ENCODE peak calls at places on chromosomes 1 and 21, in eight cellular contexts. U, K, Q, N, E, J, B and W are unnamed samples.

GRCh38 chr21:44994581-44995171 is 54.8 kb downstream of the SLX9 start:
- DNase-seq in Q (peak), U (no peak), B (no peak), N (no peak), E (no peak), K (no peak), J (no peak), W (no peak)

GRCh38 chr1:26524181-26524580 is 5.4 kb upstream of the RPS6KA1 start:
- DNase-seq in B (no peak), J (no peak), N (peak), U (no peak), K (no peak), Q (no peak), E (no peak), W (no peak)

GRCh38 chr1:33966346-33967141 is 102.7 kb downstream of the HMGB4 start:
- DNase-seq in E (no peak), J (no peak), N (no peak), Q (no peak), U (no peak), B (no peak), K (peak), W (no peak)

GRCh38 chr1:24470607-24471006 is 32.0 kb upstream of the RCAN3 start:
- DNase-seq in Q (no peak), B (no peak), J (no peak), U (no peak), E (no peak), N (no peak), K (no peak), W (no peak)

GRCh38 chr1:63683759-63684158 is 90.1 kb upstream of the ROR1 start:
- DNase-seq in J (no peak), Q (no peak), B (no peak), E (no peak), U (no peak), N (no peak), K (no peak), W (no peak)

GRCh38 chr21:28521932-28522826 is 470.5 kb downstream of the LTN1 start:
- DNase-seq in J (no peak), N (peak), E (peak), U (no peak), B (no peak), Q (no peak), K (peak), W (no peak)

GRCh38 chr1:235105051-235106043 is 23.3 kb downstream of the TOMM20 start:
- DNase-seq in J (no peak), E (peak), Q (no peak), K (no peak), B (no peak), U (no peak), N (no peak), W (no peak)

GRCh38 chr1:85579619-85580018 is 942 bp upstream of the CCN1 start:
- DNase-seq in Q (no peak), J (peak), B (no peak), E (peak), K (peak), N (peak), U (no peak), W (no peak)

GRCh38 chr1:100188617-100189016 is 10.6 kb upstream of the LRRC39 start:
- DNase-seq in Q (no peak), K (peak), U (no peak), N (no peak), B (no peak), E (peak), J (no peak), W (peak)

GRCh38 chr1:37243368-37244082 is 209.2 kb upstream of the GRIK3 start:
- DNase-seq in U (no peak), Q (no peak), K (no peak), E (no peak), N (no peak), B (no peak), J (no peak), W (no peak)

GRCh38 chr1:41898191-41898713 is 20.5 kb downstream of the HIVEP3 start:
- DNase-seq in E (peak), J (no peak), K (peak), B (no peak), U (peak), Q (no peak), N (peak), W (no peak)

GRCh38 chr1:89060091-89060490 is 4.9 kb downstream of the GBP1 start:
- DNase-seq in J (no peak), E (no peak), U (no peak), N (peak), Q (no peak), B (no peak), K (no peak), W (no peak)

GRCh38 chr21:45341779-45342178 is 54.1 kb upstream of the POFUT2 start:
- DNase-seq in K (peak), N (peak), E (peak), J (no peak), Q (no peak), U (no peak), B (no peak), W (no peak)

GRCh38 chr1:212518188-212518951 is 85.7 kb downstream of the NENF start:
- DNase-seq in J (peak), N (peak), B (peak), U (no peak), K (peak), E (peak), Q (peak), W (no peak)

GRCh38 chr21:36156815-36157670 is at the start of gene DOP1B:
- DNase-seq in U (peak), E (no peak), Q (no peak), J (peak), N (peak), B (no peak), K (no peak), W (no peak)

GRCh38 chr1:2067981-2068380 is 17.8 kb downstream of the PRKCZ start:
- DNase-seq in U (no peak), Q (no peak), K (no peak), E (no peak), J (no peak), B (no peak), N (no peak), W (no peak)

GRCh38 chr1:106984801-106985200 is 71.7 kb upstream of the PRMT6 start:
- DNase-seq in J (no peak), N (no peak), E (no peak), Q (no peak), K (no peak), U (no peak), B (no peak), W (no peak)

GRCh38 chr21:31409849-31410762 is 66.0 kb upstream of the TIAM1 start:
- DNase-seq in J (peak), E (no peak), Q (no peak), N (no peak), K (peak), U (no peak), B (no peak), W (no peak)

GRCh38 chr1:53688703-53689102 is 50.3 kb downstream of the GLIS1 start:
- DNase-seq in U (no peak), N (peak), B (no peak), K (no peak), Q (no peak), E (no peak), J (no peak), W (no peak)

GRCh38 chr21:16304700-16305099 is 574.9 kb downstream of the USP25 start:
- DNase-seq in U (no peak), N (no peak), K (no peak), B (no peak), J (no peak), Q (no peak), E (peak), W (peak)

GRCh38 chr21:36059823-36060158 is 535 bp downstream of the SETD4 start:
- DNase-seq in N (no peak), J (peak), B (no peak), Q (peak), U (peak), E (no peak), K (no peak), W (no peak)

GRCh38 chr1:165891461-165891860 is 64.0 kb downstream of the UCK2 start:
- DNase-seq in E (peak), N (no peak), Q (no peak), B (no peak), U (no peak), K (peak), J (no peak), W (no peak)

GRCh38 chr1:19804786-19805390 is 5.2 kb upstream of the TMCO4 start:
- DNase-seq in E (peak), K (no peak), Q (no peak), J (no peak), N (no peak), U (no peak), B (no peak), W (no peak)

GRCh38 chr1:1361982-1362423 is 3.6 kb upstream of the MXRA8 start:
- DNase-seq in U (no peak), J (no peak), E (peak), Q (peak), K (peak), B (no peak), N (no peak), W (no peak)

GRCh38 chr1:41891403-41891896 is 27.3 kb downstream of the HIVEP3 start:
- DNase-seq in Q (no peak), U (peak), K (peak), N (no peak), J (no peak), B (no peak), E (peak), W (no peak)

GRCh38 chr1:9382923-9383491 is 90.3 kb downstream of the SPSB1 start:
- DNase-seq in B (no peak), J (no peak), E (no peak), K (no peak), N (no peak), Q (no peak), U (no peak), W (no peak)

GRCh38 chr21:41706263-41706639 is 60.6 kb downstream of the RIPK4 start:
- DNase-seq in U (no peak), Q (peak), J (no peak), B (no peak), E (no peak), N (no peak), K (no peak), W (no peak)

GRCh38 chr1:86258106-86258505 is 101.5 kb upstream of the COL24A1 start:
- DNase-seq in N (no peak), U (no peak), J (no peak), B (no peak), E (peak), K (peak), Q (no peak), W (no peak)

GRCh38 chr1:95287078-95287477 is 53.1 kb downstream of the RWDD3 start:
- DNase-seq in E (peak), B (no peak), J (no peak), U (no peak), K (peak), Q (no peak), N (peak), W (peak)

GRCh38 chr21:45825209-45825602 is 156.4 kb upstream of the COL6A1 start:
- DNase-seq in E (no peak), J (peak), U (no peak), B (no peak), K (no peak), Q (no peak), N (no peak), W (no peak)

GRCh38 chr1:183470147-183470960 is 1.9 kb upstream of the SMG7 start:
- DNase-seq in U (peak), E (peak), N (peak), K (peak), J (peak), Q (peak), B (peak), W (no peak)

GRCh38 chr1:208475951-208476824 is 232.0 kb upstream of the PLXNA2 start:
- DNase-seq in B (no peak), K (peak), N (peak), J (no peak), U (no peak), Q (no peak), E (peak), W (peak)

GRCh38 chr1:244280221-244280620 is 171.5 kb downstream of the ADSS2 start:
- DNase-seq in Q (no peak), U (no peak), E (peak), J (peak), K (peak), N (peak), B (no peak), W (no peak)

GRCh38 chr21:43818685-43819084 is 29.3 kb downstream of the RRP1 start:
- DNase-seq in K (no peak), J (no peak), U (no peak), Q (no peak), N (no peak), E (no peak), B (no peak), W (no peak)

GRCh38 chr21:20882462-20883415 is 115.5 kb upstream of the NCAM2 start:
- DNase-seq in Q (no peak), K (peak), J (no peak), B (no peak), N (peak), E (peak), U (no peak), W (no peak)

GRCh38 chr21:41755934-41756773 is 10.7 kb downstream of the RIPK4 start:
- DNase-seq in K (no peak), J (no peak), E (no peak), B (no peak), U (no peak), Q (no peak), N (no peak), W (no peak)

GRCh38 chr1:165629848-165630628 is 996 bp upstream of the MGST3 start:
- DNase-seq in Q (no peak), K (no peak), E (no peak), U (no peak), N (no peak), B (no peak), J (no peak), W (no peak)

GRCh38 chr1:223714421-223714724 is 2.0 kb downstream of the CAPN2 start:
- DNase-seq in Q (no peak), J (no peak), B (no peak), K (no peak), N (no peak), U (no peak), E (no peak), W (no peak)

GRCh38 chr1:223714849-223715709 is 2.7 kb downstream of the CAPN2 start:
- DNase-seq in U (peak), J (no peak), K (peak), B (no peak), Q (no peak), N (peak), E (peak), W (no peak)

GRCh38 chr1:223716302-223716862 is 4.0 kb downstream of the CAPN2 start:
- DNase-seq in K (peak), J (no peak), N (no peak), E (no peak), U (peak), B (no peak), Q (no peak), W (no peak)

GRCh38 chr1:223717123-223717522 is 4.8 kb downstream of the CAPN2 start:
- DNase-seq in B (no peak), J (no peak), U (no peak), K (no peak), N (no peak), E (no peak), Q (no peak), W (no peak)

DNA sequence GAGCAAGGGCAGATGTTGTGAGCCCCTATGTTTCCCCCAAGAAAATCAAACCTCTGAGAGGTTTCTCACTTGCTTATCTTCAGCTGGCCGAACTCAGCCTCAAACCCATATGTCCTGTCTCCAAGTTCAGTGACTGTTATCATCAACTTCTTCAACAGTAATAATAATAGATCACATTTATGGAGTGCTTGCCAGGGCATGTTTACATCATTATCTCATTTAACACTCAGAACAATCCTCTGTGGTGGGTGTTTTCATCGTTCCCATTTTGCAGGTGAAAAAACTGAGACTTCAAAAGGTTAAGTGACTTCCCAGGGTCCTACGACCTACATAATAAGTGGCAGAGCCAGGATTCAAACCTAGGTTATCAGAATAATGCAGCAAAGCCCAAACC is 3.4 kb downstream of the CAPN2 start:
- DNase-seq in U (no peak), J (no peak), E (no peak), B (no peak), Q (no peak), K (no peak), N (no peak), W (no peak)
- H3K4me3 ChIP-seq in U (no peak), J (no peak), E (peak), B (no peak), Q (peak), K (no peak), N (peak), W (no peak)

DNA sequence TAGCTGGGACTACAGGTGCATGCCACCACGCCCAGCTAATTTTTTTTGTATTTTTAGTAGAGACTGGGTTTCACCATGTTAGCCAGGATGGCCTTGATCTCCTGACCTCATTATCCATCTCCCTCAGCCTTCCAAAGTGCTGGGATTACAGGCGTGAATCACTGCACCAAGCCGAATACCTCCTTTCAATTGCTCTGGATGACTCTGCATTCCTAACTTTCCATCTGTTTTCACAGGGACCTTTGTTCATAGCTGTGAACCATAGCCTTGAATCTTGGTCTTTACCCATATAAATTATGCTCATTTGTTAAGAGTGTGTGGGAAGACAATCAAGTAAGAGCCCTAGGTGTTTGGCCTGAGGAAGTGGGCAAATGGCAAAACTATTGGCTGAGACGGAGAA is 422.7 kb downstream of the DISC1 start:
- DNase-seq in K (no peak), E (no peak), N (no peak), J (no peak), U (no peak), Q (no peak), B (no peak), W (no peak)
- TF ChIP-seq CTCF in K (no peak), E (no peak), N (no peak), J (no peak), U (no peak), Q (no peak), B (no peak), W (no peak)

DNA sequence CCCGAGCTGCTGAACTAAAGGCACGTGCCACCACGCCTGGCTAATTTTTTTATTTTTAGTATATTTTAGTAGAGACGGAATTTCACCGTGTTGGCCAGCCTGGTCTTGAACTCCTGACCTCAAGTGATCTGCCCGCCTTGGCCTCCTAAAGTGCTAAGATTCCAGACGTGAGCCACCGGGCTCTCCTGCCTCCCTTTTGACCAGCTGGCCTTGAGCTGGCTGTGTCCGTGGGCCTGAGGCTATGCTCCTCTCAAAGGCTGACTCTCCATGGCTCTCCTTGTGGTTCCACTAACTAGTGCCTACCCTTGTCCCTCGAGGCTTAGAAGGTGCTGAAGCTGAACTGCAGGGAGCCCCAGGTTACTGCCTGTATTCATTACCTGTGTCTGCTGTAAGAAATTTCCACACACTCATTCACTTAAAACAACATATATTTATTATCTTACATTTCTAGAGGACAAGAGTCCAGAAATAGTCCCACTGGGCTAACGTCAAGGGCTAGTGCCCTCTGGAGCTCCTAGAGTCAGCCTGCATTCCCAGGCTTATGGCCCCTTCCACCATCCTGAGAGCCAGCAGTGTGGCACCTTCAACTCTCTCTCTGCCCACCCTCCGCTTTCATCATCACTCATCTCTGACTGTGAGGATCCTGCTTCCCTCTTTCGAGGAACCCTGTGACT is 34.9 kb downstream of the ETS2 start:
- DNase-seq in B (no peak), Q (no peak), E (no peak), N (no peak), U (no peak), K (no peak), J (no peak), W (no peak)
- H3K4me3 ChIP-seq in B (no peak), Q (no peak), E (no peak), N (no peak), U (no peak), K (no peak), J (no peak), W (no peak)

DNA sequence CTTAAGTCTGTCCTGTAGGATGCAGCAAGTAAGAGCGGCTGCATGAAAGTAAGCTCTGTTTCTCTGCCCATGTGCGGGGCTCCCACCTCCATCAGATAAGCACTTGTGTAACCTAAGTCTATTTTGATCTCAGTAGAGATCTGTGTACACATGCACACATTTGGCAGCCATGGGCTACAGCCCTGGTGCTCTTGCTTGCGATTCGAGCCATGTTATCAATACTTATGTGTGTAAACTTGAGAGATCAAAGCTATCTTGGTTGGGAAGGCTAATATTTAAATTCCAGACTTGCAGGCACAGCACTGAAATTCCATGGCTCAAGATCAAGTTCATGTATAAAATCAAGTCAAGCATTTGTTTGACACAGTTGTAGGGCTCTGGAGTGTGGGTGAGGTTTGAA is 244.7 kb upstream of the FGGY start:
- DNase-seq in E (no peak), Q (no peak), B (no peak), K (no peak), U (no peak), N (no peak), J (no peak), W (peak)
- TF ChIP-seq CTCF in E (no peak), Q (no peak), B (no peak), K (no peak), U (no peak), N (no peak), J (peak), W (no peak)

GRCh38 chr1:153434746-153435455 is 18.6 kb downstream of the S100A7A start:
- DNase-seq in J (peak), K (no peak), N (no peak), B (no peak), U (no peak), E (no peak), Q (no peak), W (no peak)

GRCh38 chr1:153439273-153439672 is 21.2 kb downstream of the S100A7 start:
- DNase-seq in Q (no peak), N (no peak), B (no peak), J (no peak), K (no peak), E (no peak), U (no peak), W (no peak)

GRCh38 chr1:153438599-153438998 is 21.9 kb downstream of the S100A7 start:
- DNase-seq in B (no peak), N (no peak), U (no peak), J (no peak), Q (no peak), E (no peak), K (no peak), W (no peak)

GRCh38 chr1:153441238-153441755 is 19.2 kb downstream of the S100A7 start:
- DNase-seq in Q (no peak), K (no peak), B (no peak), J (no peak), N (no peak), U (no peak), E (no peak), W (no peak)

GRCh38 chr1:153437236-153437635 is 20.9 kb downstream of the S100A7A start:
- DNase-seq in E (no peak), K (no peak), U (no peak), B (no peak), Q (no peak), N (no peak), J (peak), W (no peak)
- H3K4me3 ChIP-seq in E (no peak), K (no peak), U (no peak), B (no peak), Q (no peak), N (no peak), J (no peak), W (no peak)